ENCODE peak calls at places on chromosomes 4 and X, in four cellular contexts. I, P, E and U are unnamed samples.

GRCh38 chr4:174707897-174708296 is 121.2 kb downstream of the GLRA3 start:
- DNase-seq in I (no peak), P (no peak), E (no peak), U (no peak)

GRCh38 chr4:168489616-168490015 is 7.2 kb upstream of the PALLD start:
- DNase-seq in I (no peak), P (no peak), E (no peak), U (no peak)

GRCh38 chr4:7186081-7186480 is 6.3 kb upstream of the SORCS2 start:
- DNase-seq in I (no peak), P (no peak), E (no peak), U (no peak)

GRCh38 chrX:112851806-112852205 is 11.2 kb upstream of the AMOT start:
- DNase-seq in I (no peak), P (no peak), E (peak; percentile 73), U (no peak)

GRCh38 chrX:153969125-153969903 is 2.3 kb downstream of the HCFC1 start:
- DNase-seq in I (no peak), P (no peak), E (no peak), U (no peak)

GRCh38 chr4:139278450-139278849 is 1.6 kb downstream of the MGARP start:
- DNase-seq in I (no peak), P (no peak), E (peak; percentile 10), U (no peak)

GRCh38 chr4:84258905-84259830 is 239.9 kb downstream of the NKX6-1 start:
- DNase-seq in I (peak; percentile 7), P (no peak), E (peak; percentile 32), U (no peak)

GRCh38 chrX:42839632-42840031 is 61.7 kb upstream of the PPP1R2C start:
- DNase-seq in I (no peak), P (no peak), E (no peak), U (no peak)

GRCh38 chr4:167290684-167291083 is 56.4 kb upstream of the SPOCK3 start:
- DNase-seq in I (peak; percentile 11), P (no peak), E (no peak), U (no peak)
- TF ChIP-seq CTCF in I (peak; percentile 18), P (no peak), E (no peak), U (no peak)

GRCh38 chrX:106170318-106170717 is 2.2 kb downstream of the PWWP3B start:
- DNase-seq in I (no peak), P (no peak), E (no peak), U (no peak)
- TF ChIP-seq CTCF in I (no peak), P (no peak), E (peak; percentile 28), U (no peak)

GRCh38 chrX:11791537-11791936 is 33.5 kb downstream of the MSL3 start:
- DNase-seq in I (no peak), P (no peak), E (no peak), U (no peak)

GRCh38 chrX:11793734-11794133 is 35.7 kb downstream of the MSL3 start:
- DNase-seq in I (no peak), P (no peak), E (no peak), U (no peak)

GRCh38 chrX:11792461-11793421 is 34.7 kb downstream of the MSL3 start:
- DNase-seq in I (no peak), P (peak; percentile 31), E (no peak), U (peak; percentile 48)

GRCh38 chrX:11789809-11790208 is 31.8 kb downstream of the MSL3 start:
- DNase-seq in I (no peak), P (no peak), E (no peak), U (no peak)

DNA sequence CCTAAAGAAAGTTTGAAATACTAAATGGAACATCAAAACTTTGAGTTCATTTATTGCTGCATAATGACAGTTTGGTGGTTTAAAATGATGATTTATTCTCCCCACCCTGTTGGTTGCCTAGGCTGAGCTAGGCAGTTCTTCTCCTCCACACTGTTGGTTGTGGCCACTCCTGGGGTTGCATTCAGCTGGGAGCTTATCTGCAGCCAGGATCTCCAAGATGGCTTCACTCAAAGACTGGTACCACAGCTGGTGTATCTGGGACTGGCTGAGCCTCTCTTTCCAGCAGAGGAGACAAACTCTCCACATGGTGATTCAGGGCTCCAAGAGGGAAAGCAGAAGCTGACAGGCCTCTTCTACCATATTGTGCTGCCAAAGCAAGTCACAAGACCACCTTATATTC is 33.1 kb downstream of the MSL3 start:
- DNase-seq in I (no peak), P (no peak), E (no peak), U (no peak)
- TF ChIP-seq CTCF in I (no peak), P (no peak), E (no peak), U (no peak)

GRCh38 chr4:38237139-38237538 is 276.9 kb downstream of the PTTG2 start:
- DNase-seq in I (peak; percentile 89), P (no peak), E (peak; percentile 55), U (no peak)
- TF ChIP-seq CTCF in I (no peak), P (no peak), E (no peak), U (no peak)

GRCh38 chrX:99305573-99305972 is 1104.5 kb downstream of the PCDH19 start:
- DNase-seq in I (no peak), P (no peak), E (no peak), U (no peak)

GRCh38 chrX:99301990-99302389 is 1108.1 kb downstream of the PCDH19 start:
- DNase-seq in I (no peak), P (no peak), E (no peak), U (no peak)
- TF ChIP-seq CTCF in I (no peak), P (no peak), E (no peak), U (no peak)

GRCh38 chrX:15567886-15568616 is 32.7 kb downstream of the ACE2 start:
- DNase-seq in I (peak; percentile 21), P (no peak), E (no peak), U (no peak)
- TF ChIP-seq CTCF in I (no peak), P (no peak), E (peak; percentile 34), U (no peak)